ENCODE peak calls at places on chromosomes 11 and 22, in seven cellular contexts. H, K, O, M, C, A and G are unnamed samples.

GRCh38 chr11:115084191-115084590 is 405.9 kb downstream of the NXPE2 start:
- DNase-seq in A (no peak), C (no peak), K (no peak), M (no peak), H (no peak), O (no peak), G (no peak)

GRCh38 chr22:37232140-37232998 is 11.7 kb downstream of the RAC2 start:
- DNase-seq in A (no peak), M (no peak), K (no peak), H (no peak), O (no peak), C (no peak), G (no peak)

GRCh38 chr22:37079668-37080171 is 28.2 kb downstream of the KCTD17 start:
- DNase-seq in A (no peak), C (no peak), M (no peak), H (peak), O (no peak), K (no peak), G (peak)

GRCh38 chr22:41873391-41873790 is 40.5 kb downstream of the SREBF2 start:
- DNase-seq in C (no peak), O (no peak), H (no peak), A (no peak), K (no peak), M (no peak), G (no peak)

GRCh38 chr11:27292642-27293020 is 70.4 kb downstream of the CCDC34 start:
- DNase-seq in K (no peak), A (no peak), M (peak), C (no peak), O (no peak), H (no peak), G (no peak)

GRCh38 chr22:40044870-40045834 is 50.4 kb downstream of the FAM83F start:
- DNase-seq in M (peak), K (no peak), A (peak), O (no peak), C (no peak), H (peak), G (peak)

GRCh38 chr11:2804701-2805387 is 80.7 kb downstream of the CDKN1C start:
- DNase-seq in A (no peak), M (no peak), H (no peak), C (no peak), K (no peak), O (no peak), G (peak)

GRCh38 chr22:24408630-24409029 is 18.8 kb upstream of the ADORA2A start:
- DNase-seq in M (no peak), A (no peak), K (no peak), O (no peak), C (no peak), H (no peak), G (no peak)

GRCh38 chr11:26867286-26867685 is 126.6 kb upstream of the FIBIN start:
- DNase-seq in A (no peak), K (no peak), O (no peak), C (no peak), H (no peak), M (no peak), G (no peak)

GRCh38 chr11:21056644-21057043 is 387.3 kb downstream of the NELL1 start:
- DNase-seq in A (no peak), H (no peak), M (no peak), C (no peak), K (no peak), O (no peak), G (no peak)

GRCh38 chr11:102421262-102421661 is 31.3 kb downstream of the TMEM123 start:
- DNase-seq in H (no peak), C (no peak), M (no peak), K (no peak), O (no peak), A (no peak), G (no peak)

GRCh38 chr11:118434123-118434552 is 2.2 kb upstream of the KMT2A start:
- DNase-seq in H (peak), O (no peak), C (no peak), A (no peak), K (no peak), M (peak), G (no peak)

GRCh38 chr11:134543144-134544044 is 131.4 kb upstream of the B3GAT1 start:
- DNase-seq in K (no peak), O (no peak), M (no peak), C (no peak), H (no peak), A (no peak), G (no peak)

GRCh38 chr11:39346043-39346442 is 2113.4 kb downstream of the LRRC4C start:
- DNase-seq in C (no peak), K (no peak), A (no peak), H (no peak), M (no peak), O (no peak), G (no peak)

GRCh38 chr11:24521586-24521985 is 24.7 kb downstream of the LUZP2 start:
- DNase-seq in H (no peak), A (no peak), C (no peak), M (no peak), O (no peak), K (no peak), G (no peak)

GRCh38 chr11:37946155-37946766 is 1348.2 kb upstream of the RAG2 start:
- DNase-seq in K (peak), C (no peak), H (peak), A (no peak), M (peak), O (peak), G (peak)

GRCh38 chr11:61609970-61610347 is 29.1 kb upstream of the SYT7 start:
- DNase-seq in A (no peak), K (no peak), H (no peak), M (no peak), O (no peak), C (no peak), G (no peak)
- TF ChIP-seq CTCF in A (no peak), K (peak), H (peak), M (peak), O (peak), C (peak), G (no peak)

DNA sequence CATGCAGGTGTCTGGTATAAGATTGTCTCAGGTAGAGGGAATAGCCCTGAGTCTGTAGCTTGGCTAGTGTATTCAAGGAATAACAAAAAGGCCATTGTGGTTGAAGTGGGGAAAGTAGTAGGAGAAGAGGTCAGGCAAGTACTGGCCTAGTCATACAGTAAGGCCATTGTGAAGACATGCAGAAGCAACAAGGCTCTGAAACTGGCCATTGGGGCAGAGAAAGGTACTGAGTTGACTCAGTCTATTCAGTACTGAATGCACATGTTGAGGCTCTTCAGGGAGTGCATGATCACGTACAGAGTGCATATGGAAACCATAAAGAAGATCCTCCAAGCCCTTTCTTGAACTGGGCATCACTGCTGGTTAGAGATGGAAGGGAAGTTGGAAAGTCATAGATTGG is 477.6 kb downstream of the SOX6 start:
- DNase-seq in K (no peak), A (no peak), H (no peak), O (no peak), M (no peak), C (no peak), G (no peak)
- H2AFZ ChIP-seq in K (no peak), A (no peak), H (no peak), O (no peak), M (no peak), C (no peak), G (no peak)

GRCh38 chr11:110962907-110963306 is 250.7 kb upstream of the ARHGAP20 start:
- DNase-seq in M (no peak), A (no peak), O (no peak), K (no peak), C (no peak), H (peak), G (no peak)

GRCh38 chr11:110971110-110971509 is 258.9 kb upstream of the ARHGAP20 start:
- DNase-seq in O (no peak), H (peak), K (no peak), A (no peak), M (no peak), C (no peak), G (no peak)

GRCh38 chr11:110960167-110960566 is 247.9 kb upstream of the ARHGAP20 start:
- DNase-seq in K (no peak), M (peak), O (no peak), H (no peak), A (no peak), C (no peak), G (no peak)

GRCh38 chr11:110968348-110969062 is 256.3 kb upstream of the ARHGAP20 start:
- DNase-seq in O (no peak), K (no peak), M (no peak), H (peak), C (no peak), A (no peak), G (no peak)

DNA sequence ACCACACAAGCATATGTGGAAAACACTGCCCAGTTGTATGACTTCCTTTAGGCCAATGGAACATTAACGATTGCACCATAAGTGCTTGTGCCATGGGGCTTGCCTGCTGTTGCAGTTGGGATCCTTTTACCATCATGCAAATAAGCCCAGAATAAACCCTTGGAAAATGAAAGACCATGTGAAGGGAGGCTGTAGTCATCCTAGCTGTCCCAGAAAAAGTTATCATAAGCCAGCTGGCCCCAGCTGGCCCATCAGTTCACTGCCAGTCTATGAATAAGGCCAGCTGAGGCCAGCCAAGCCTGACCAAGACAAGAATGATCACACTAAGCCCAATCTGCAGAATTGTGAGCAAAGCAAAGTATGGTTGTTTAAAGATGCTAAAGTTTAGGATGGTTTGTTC is 253.9 kb upstream of the ARHGAP20 start:
- DNase-seq in C (no peak), K (no peak), M (no peak), H (no peak), A (no peak), O (no peak), G (no peak)
- TF ChIP-seq POLR2A in C (no peak), K (no peak), M (no peak), H (no peak), A (no peak), O (no peak), G (no peak)

GRCh38 chr11:47258317-47258902 is 614 bp downstream of the NR1H3 start:
- DNase-seq in C (no peak), H (no peak), O (no peak), M (no peak), K (no peak), A (no peak), G (no peak)

GRCh38 chr11:47256374-47256773 is 1.4 kb upstream of the NR1H3 start:
- DNase-seq in C (no peak), H (no peak), O (no peak), M (no peak), K (no peak), A (no peak), G (no peak)

GRCh38 chr11:47259178-47259977 is 1.6 kb downstream of the NR1H3 start:
- DNase-seq in K (no peak), A (peak), M (peak), H (peak), O (no peak), C (no peak), G (peak)

GRCh38 chr11:47257178-47257517 is 648 bp upstream of the NR1H3 start:
- DNase-seq in A (no peak), M (no peak), K (no peak), O (no peak), C (no peak), H (no peak), G (no peak)

DNA sequence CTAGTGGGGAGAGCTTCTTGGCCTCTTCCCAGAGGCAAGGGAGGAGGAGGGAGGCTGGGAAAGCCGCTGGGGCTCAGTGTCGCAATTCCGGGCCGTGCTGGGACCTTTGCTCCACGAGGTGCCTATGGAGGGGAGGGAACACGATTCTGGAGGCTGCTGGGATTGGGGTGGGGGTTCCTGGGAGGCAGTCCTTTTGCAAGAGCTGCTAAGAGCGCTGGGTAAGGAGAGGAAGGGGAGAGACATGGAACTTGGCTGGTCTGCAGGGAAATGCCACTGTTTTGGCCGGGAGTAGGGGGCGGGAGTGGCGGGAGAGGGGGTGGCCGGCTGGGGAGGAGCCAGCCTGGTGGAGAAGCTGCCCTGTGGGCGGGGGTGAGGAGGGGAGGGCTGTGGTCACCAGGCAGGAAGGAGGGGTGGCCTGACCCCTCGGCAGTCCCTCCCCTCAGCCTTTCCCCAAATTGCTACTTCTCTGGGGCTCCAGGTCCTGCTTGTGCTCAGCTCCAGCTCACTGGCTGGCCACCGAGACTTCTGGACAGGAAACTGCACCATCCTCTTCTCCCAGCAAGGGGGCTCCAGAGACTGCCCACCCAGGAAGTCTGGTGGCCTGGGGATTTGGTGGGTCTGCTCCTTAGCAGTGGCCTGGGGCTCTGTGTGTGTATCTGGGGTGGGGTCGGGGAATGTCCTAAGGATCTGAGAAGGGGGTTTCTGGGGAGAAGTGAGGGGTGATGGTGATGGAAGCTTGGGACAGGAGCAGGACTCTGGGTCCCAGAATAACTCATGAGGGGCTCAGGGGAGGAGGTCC is at the start of gene NR1H3:
- DNase-seq in M (peak), A (peak), K (no peak), O (no peak), H (peak), C (no peak), G (peak)
- TF ChIP-seq CTCF in M (peak), A (peak), K (peak), O (peak), H (peak), C (peak), G (peak)

GRCh38 chr11:58652726-58653280 is 30.3 kb downstream of the CNTF start:
- DNase-seq in M (no peak), O (no peak), K (no peak), A (no peak), C (no peak), H (no peak), G (no peak)

GRCh38 chr11:58647141-58647699 is 24.8 kb downstream of the CNTF start:
- DNase-seq in A (no peak), H (no peak), M (no peak), C (no peak), O (no peak), K (peak), G (no peak)

GRCh38 chr11:58647866-58648265 is 25.4 kb downstream of the CNTF start:
- DNase-seq in O (no peak), C (no peak), M (no peak), K (no peak), A (no peak), H (no peak), G (no peak)

GRCh38 chr11:58650496-58650895 is 28.0 kb downstream of the CNTF start:
- DNase-seq in O (no peak), A (no peak), K (no peak), H (peak), C (no peak), M (no peak), G (no peak)

DNA sequence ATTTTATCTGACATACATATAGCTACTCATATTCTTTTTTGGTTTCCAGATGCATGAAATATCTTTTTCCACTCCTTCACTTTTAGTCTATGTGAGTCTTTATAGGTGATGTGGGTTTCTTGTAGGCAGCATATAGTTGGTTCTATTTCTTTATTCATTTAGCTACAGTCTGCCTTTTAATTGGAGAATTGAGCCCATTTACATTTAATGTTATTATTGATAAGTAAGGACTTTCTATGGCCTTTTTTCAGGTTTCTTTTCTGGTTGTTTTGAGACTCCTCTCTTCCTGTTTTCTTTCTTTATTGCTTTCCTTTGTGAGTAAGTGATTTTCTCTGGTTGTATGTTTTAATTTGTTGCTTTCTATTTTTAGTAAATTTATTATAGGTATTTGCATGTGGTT is 27.2 kb downstream of the CNTF start:
- DNase-seq in A (no peak), O (no peak), C (no peak), M (no peak), K (no peak), H (no peak), G (no peak)
- H2AFZ ChIP-seq in A (no peak), O (no peak), C (no peak), M (no peak), K (no peak), H (no peak), G (no peak)

GRCh38 chr22:33873186-33873585 is 47.1 kb downstream of the LARGE1 start:
- DNase-seq in H (no peak), O (no peak), K (no peak), A (no peak), M (no peak), C (no peak), G (no peak)
- TF ChIP-seq POLR2A in H (no peak), O (no peak), K (no peak), A (no peak), M (no peak), C (no peak), G (no peak)

GRCh38 chr11:128904303-128904871 is 13.2 kb downstream of the KCNJ5 start:
- DNase-seq in H (no peak), C (no peak), K (no peak), A (no peak), O (no peak), M (no peak), G (no peak)

GRCh38 chr11:128904872-128905344 is 13.8 kb downstream of the KCNJ5 start:
- DNase-seq in M (no peak), K (no peak), C (no peak), A (peak), O (no peak), H (no peak), G (peak)

GRCh38 chr11:128906185-128907065 is 15.3 kb downstream of the KCNJ5 start:
- DNase-seq in H (no peak), C (no peak), M (no peak), O (no peak), A (no peak), K (no peak), G (no peak)

GRCh38 chr11:128903248-128904041 is 12.3 kb downstream of the KCNJ5 start:
- DNase-seq in O (no peak), M (no peak), C (no peak), H (peak), K (no peak), A (no peak), G (no peak)

GRCh38 chr11:128905345-128906184 is 14.4 kb downstream of the KCNJ5 start:
- DNase-seq in O (no peak), M (no peak), H (peak), K (no peak), A (peak), C (peak), G (no peak)
- TF ChIP-seq CTCF in O (peak), M (no peak), H (peak), K (peak), A (peak), C (peak), G (peak)